ENCODE peak calls at places on chromosomes 1 and 21, in five cellular contexts. One of them, this sample, is unnamed.

GRCh38 chr1:39407496-39407888 is 83.9 kb upstream of the BMP8A start:
- DNase-seq in IMR-90: no peak
- DNase-seq in AG09309: no peak
- DNase-seq in astrocyte of the spinal cord: no peak
- DNase-seq in breast epithelium: no peak
- DNase-seq in this sample: no peak

GRCh38 chr1:213296558-213296957 is 245.5 kb downstream of the RPS6KC1 start:
- DNase-seq in IMR-90: peak; percentile 4
- DNase-seq in breast epithelium: no peak
- DNase-seq in AG09309: no peak
- DNase-seq in astrocyte of the spinal cord: no peak
- DNase-seq in this sample: no peak

GRCh38 chr1:171645553-171646336 is 6.7 kb downstream of the MYOC start:
- DNase-seq in AG09309: peak; percentile 82
- DNase-seq in astrocyte of the spinal cord: peak; percentile 17
- DNase-seq in IMR-90: no peak
- DNase-seq in breast epithelium: peak; percentile 22
- DNase-seq in this sample: no peak

GRCh38 chr1:64598100-64598571 is 128.2 kb downstream of the CACHD1 start:
- DNase-seq in IMR-90: peak; percentile 73
- DNase-seq in astrocyte of the spinal cord: peak; percentile 51
- DNase-seq in breast epithelium: no peak
- DNase-seq in AG09309: peak; percentile 64
- DNase-seq in this sample: peak; percentile 81

GRCh38 chr1:94989398-94989797 is 62.5 kb upstream of the CNN3 start:
- DNase-seq in breast epithelium: no peak
- DNase-seq in astrocyte of the spinal cord: no peak
- DNase-seq in AG09309: no peak
- DNase-seq in IMR-90: no peak
- DNase-seq in this sample: no peak

GRCh38 chr1:96550014-96550413 is 171.6 kb upstream of the PTBP2 start:
- DNase-seq in astrocyte of the spinal cord: no peak
- DNase-seq in AG09309: no peak
- DNase-seq in breast epithelium: no peak
- DNase-seq in IMR-90: no peak
- DNase-seq in this sample: no peak

GRCh38 chr1:154158307-154159125 is 3.6 kb upstream of the NUP210L start:
- DNase-seq in astrocyte of the spinal cord: no peak
- DNase-seq in breast epithelium: no peak
- DNase-seq in IMR-90: no peak
- DNase-seq in AG09309: no peak
- DNase-seq in this sample: no peak

GRCh38 chr1:231418741-231419107 is 3.4 kb downstream of the EGLN1 start:
- DNase-seq in breast epithelium: no peak
- DNase-seq in astrocyte of the spinal cord: no peak
- DNase-seq in IMR-90: no peak
- DNase-seq in AG09309: no peak
- DNase-seq in this sample: no peak

GRCh38 chr1:19648689-19649088 is 4.6 kb downstream of the NBL1 start:
- DNase-seq in breast epithelium: peak; percentile 48
- DNase-seq in AG09309: no peak
- DNase-seq in IMR-90: no peak
- DNase-seq in astrocyte of the spinal cord: no peak
- DNase-seq in this sample: no peak

GRCh38 chr1:156379420-156380165 is 10.6 kb downstream of the RHBG start:
- DNase-seq in AG09309: no peak
- DNase-seq in breast epithelium: no peak
- DNase-seq in IMR-90: peak; percentile 5
- DNase-seq in astrocyte of the spinal cord: no peak
- DNase-seq in this sample: no peak

GRCh38 chr1:48036693-48037386 is 39.7 kb upstream of the TRABD2B start:
- DNase-seq in astrocyte of the spinal cord: peak; percentile 20
- DNase-seq in breast epithelium: no peak
- DNase-seq in AG09309: no peak
- DNase-seq in IMR-90: peak; percentile 7
- DNase-seq in this sample: peak; percentile 88

GRCh38 chr1:229070168-229070567 is 200.7 kb upstream of the RAB4A start:
- DNase-seq in IMR-90: peak; percentile 47
- DNase-seq in astrocyte of the spinal cord: peak; percentile 47
- DNase-seq in AG09309: peak; percentile 18
- DNase-seq in breast epithelium: peak; percentile 60
- DNase-seq in this sample: peak; percentile 76

GRCh38 chr1:67285780-67286488 is 21.7 kb upstream of the IL12RB2 start:
- DNase-seq in breast epithelium: no peak
- DNase-seq in astrocyte of the spinal cord: peak; percentile 11
- DNase-seq in AG09309: no peak
- DNase-seq in IMR-90: no peak
- DNase-seq in this sample: no peak

GRCh38 chr1:214958491-214958890 is 124.0 kb upstream of the KCNK2 start:
- DNase-seq in AG09309: no peak
- DNase-seq in breast epithelium: no peak
- DNase-seq in astrocyte of the spinal cord: no peak
- DNase-seq in IMR-90: peak; percentile 20
- DNase-seq in this sample: no peak

GRCh38 chr1:92410706-92411105 is 76.0 kb downstream of the GFI1 start:
- DNase-seq in IMR-90: no peak
- DNase-seq in breast epithelium: no peak
- DNase-seq in AG09309: no peak
- DNase-seq in astrocyte of the spinal cord: no peak
- DNase-seq in this sample: no peak

GRCh38 chr1:154474802-154475201 is 27.2 kb upstream of the TDRD10 start:
- DNase-seq in IMR-90: peak; percentile 80
- DNase-seq in breast epithelium: no peak
- DNase-seq in astrocyte of the spinal cord: peak; percentile 84
- DNase-seq in AG09309: peak; percentile 82
- DNase-seq in this sample: peak; percentile 83

GRCh38 chr1:110209715-110210603 is at the start of gene KCNC4:
- DNase-seq in breast epithelium: peak; percentile 87
- DNase-seq in astrocyte of the spinal cord: peak; percentile 27
- DNase-seq in AG09309: peak; percentile 47
- DNase-seq in IMR-90: peak; percentile 58
- DNase-seq in this sample: no peak

GRCh38 chr1:83692524-83693336 is 306.2 kb downstream of the TTLL7 start:
- DNase-seq in IMR-90: peak; percentile 0
- DNase-seq in astrocyte of the spinal cord: peak; percentile 10
- DNase-seq in breast epithelium: no peak
- DNase-seq in AG09309: no peak
- DNase-seq in this sample: no peak

GRCh38 chr21:38273745-38274544 is 17.2 kb downstream of the KCNJ15 start:
- DNase-seq in IMR-90: peak; percentile 74
- DNase-seq in breast epithelium: no peak
- DNase-seq in astrocyte of the spinal cord: no peak
- DNase-seq in AG09309: no peak
- DNase-seq in this sample: no peak

GRCh38 chr1:94247146-94248094 is 10.0 kb upstream of the ARHGAP29 start:
- DNase-seq in AG09309: no peak
- DNase-seq in IMR-90: peak; percentile 36
- DNase-seq in breast epithelium: peak; percentile 62
- DNase-seq in astrocyte of the spinal cord: peak; percentile 58
- DNase-seq in this sample: no peak

GRCh38 chr1:22710688-22711024 is at the start of gene EPHB2:
- DNase-seq in AG09309: no peak
- DNase-seq in IMR-90: peak; percentile 39
- DNase-seq in breast epithelium: no peak
- DNase-seq in astrocyte of the spinal cord: no peak
- DNase-seq in this sample: no peak

GRCh38 chr1:24266398-24266941 is 52.7 kb upstream of the GRHL3 start:
- DNase-seq in astrocyte of the spinal cord: peak; percentile 88
- DNase-seq in IMR-90: peak; percentile 73
- DNase-seq in AG09309: peak; percentile 81
- DNase-seq in breast epithelium: no peak
- DNase-seq in this sample: peak; percentile 82

GRCh38 chr1:248791010-248791409 is 34.7 kb downstream of the SH3BP5L start:
- DNase-seq in IMR-90: no peak
- DNase-seq in AG09309: no peak
- DNase-seq in breast epithelium: no peak
- DNase-seq in astrocyte of the spinal cord: no peak
- DNase-seq in this sample: no peak

GRCh38 chr1:218502383-218502782 is 157.2 kb downstream of the TGFB2 start:
- DNase-seq in AG09309: no peak
- DNase-seq in breast epithelium: no peak
- DNase-seq in astrocyte of the spinal cord: no peak
- DNase-seq in IMR-90: no peak
- DNase-seq in this sample: no peak

GRCh38 chr1:78054559-78054958 is 8.8 kb downstream of the GIPC2 start:
- DNase-seq in astrocyte of the spinal cord: no peak
- DNase-seq in IMR-90: peak; percentile 58
- DNase-seq in breast epithelium: no peak
- DNase-seq in AG09309: no peak
- DNase-seq in this sample: no peak

GRCh38 chr1:66439028-66439427 is 94.9 kb upstream of the SGIP1 start:
- DNase-seq in breast epithelium: no peak
- DNase-seq in AG09309: no peak
- DNase-seq in IMR-90: peak; percentile 75
- DNase-seq in astrocyte of the spinal cord: peak; percentile 16
- DNase-seq in this sample: no peak

GRCh38 chr1:201552941-201553341 is 14.0 kb downstream of the NAV1 start:
- DNase-seq in IMR-90: peak; percentile 76
- DNase-seq in AG09309: no peak
- DNase-seq in astrocyte of the spinal cord: peak; percentile 71
- DNase-seq in breast epithelium: no peak
- DNase-seq in this sample: no peak

GRCh38 chr1:58966103-58966916 is 182.5 kb upstream of the JUN start:
- DNase-seq in AG09309: no peak
- DNase-seq in IMR-90: no peak
- DNase-seq in astrocyte of the spinal cord: no peak
- DNase-seq in breast epithelium: no peak
- DNase-seq in this sample: no peak

GRCh38 chr1:9350011-9350907 is 57.6 kb downstream of the SPSB1 start:
- DNase-seq in IMR-90: peak; percentile 65
- DNase-seq in astrocyte of the spinal cord: peak; percentile 24
- DNase-seq in breast epithelium: no peak
- DNase-seq in AG09309: no peak
- DNase-seq in this sample: no peak

GRCh38 chr21:38938343-38938742 is 132.6 kb downstream of the ETS2 start:
- DNase-seq in astrocyte of the spinal cord: no peak
- DNase-seq in AG09309: no peak
- DNase-seq in breast epithelium: no peak
- DNase-seq in IMR-90: peak; percentile 49
- DNase-seq in this sample: no peak

GRCh38 chr1:156969496-156969895 is 49.1 kb downstream of the LRRC71 start:
- DNase-seq in breast epithelium: no peak
- DNase-seq in astrocyte of the spinal cord: no peak
- DNase-seq in IMR-90: no peak
- DNase-seq in AG09309: no peak
- DNase-seq in this sample: no peak

DNA sequence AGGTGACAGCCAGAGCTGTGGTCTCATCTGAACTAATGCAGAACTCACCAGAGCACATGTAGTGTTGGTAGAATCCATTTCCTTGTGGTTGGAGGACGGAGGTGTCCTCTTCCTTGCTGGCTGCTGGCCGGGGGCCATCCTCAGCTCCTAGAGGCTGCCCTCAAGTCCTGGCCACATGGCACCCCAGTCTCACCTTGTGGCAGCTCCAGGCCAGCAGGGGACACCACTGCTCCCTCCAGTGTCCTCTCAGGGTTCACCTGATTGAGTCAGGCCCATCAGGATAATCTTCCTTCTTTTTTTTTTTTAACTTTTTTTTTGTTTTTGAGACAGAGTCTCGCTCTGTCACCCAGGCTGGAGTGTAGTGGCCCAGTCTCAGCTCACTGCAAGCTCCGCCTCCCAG is 2.9 kb downstream of the KCNE1 start:
- DNase-seq in astrocyte of the spinal cord: no peak
- DNase-seq in breast epithelium: no peak
- DNase-seq in AG09309: no peak
- DNase-seq in IMR-90: no peak
- DNase-seq in this sample: no peak
- TF ChIP-seq CTCF in astrocyte of the spinal cord: peak; percentile 29
- TF ChIP-seq CTCF in breast epithelium: no peak
- TF ChIP-seq CTCF in AG09309: peak; percentile 40
- TF ChIP-seq CTCF in IMR-90: peak; percentile 24
- TF ChIP-seq CTCF in this sample: peak; percentile 25

GRCh38 chr21:36762636-36763035 is 63.7 kb downstream of the SIM2 start:
- DNase-seq in astrocyte of the spinal cord: no peak
- DNase-seq in AG09309: no peak
- DNase-seq in IMR-90: no peak
- DNase-seq in breast epithelium: no peak
- DNase-seq in this sample: no peak

GRCh38 chr21:36765229-36765628 is 66.3 kb downstream of the SIM2 start:
- DNase-seq in breast epithelium: no peak
- DNase-seq in IMR-90: peak; percentile 42
- DNase-seq in astrocyte of the spinal cord: no peak
- DNase-seq in AG09309: no peak
- DNase-seq in this sample: no peak

GRCh38 chr21:36763305-36763704 is 64.4 kb downstream of the SIM2 start:
- DNase-seq in astrocyte of the spinal cord: no peak
- DNase-seq in breast epithelium: no peak
- DNase-seq in AG09309: no peak
- DNase-seq in IMR-90: no peak
- DNase-seq in this sample: no peak

GRCh38 chr21:36759348-36760083 is 60.6 kb downstream of the SIM2 start:
- DNase-seq in IMR-90: no peak
- DNase-seq in AG09309: no peak
- DNase-seq in astrocyte of the spinal cord: no peak
- DNase-seq in breast epithelium: no peak
- DNase-seq in this sample: no peak

GRCh38 chr21:36761685-36762084 is 62.8 kb downstream of the SIM2 start:
- DNase-seq in IMR-90: no peak
- DNase-seq in breast epithelium: no peak
- DNase-seq in astrocyte of the spinal cord: no peak
- DNase-seq in AG09309: no peak
- DNase-seq in this sample: no peak
- H3K4me3 ChIP-seq in IMR-90: no peak overlapping the region
- H3K4me3 ChIP-seq in breast epithelium: no peak overlapping the region
- H3K4me3 ChIP-seq in astrocyte of the spinal cord: no peak overlapping the region
- H3K4me3 ChIP-seq in AG09309: no peak overlapping the region
- H3K4me3 ChIP-seq in this sample: no peak overlapping the region

DNA sequence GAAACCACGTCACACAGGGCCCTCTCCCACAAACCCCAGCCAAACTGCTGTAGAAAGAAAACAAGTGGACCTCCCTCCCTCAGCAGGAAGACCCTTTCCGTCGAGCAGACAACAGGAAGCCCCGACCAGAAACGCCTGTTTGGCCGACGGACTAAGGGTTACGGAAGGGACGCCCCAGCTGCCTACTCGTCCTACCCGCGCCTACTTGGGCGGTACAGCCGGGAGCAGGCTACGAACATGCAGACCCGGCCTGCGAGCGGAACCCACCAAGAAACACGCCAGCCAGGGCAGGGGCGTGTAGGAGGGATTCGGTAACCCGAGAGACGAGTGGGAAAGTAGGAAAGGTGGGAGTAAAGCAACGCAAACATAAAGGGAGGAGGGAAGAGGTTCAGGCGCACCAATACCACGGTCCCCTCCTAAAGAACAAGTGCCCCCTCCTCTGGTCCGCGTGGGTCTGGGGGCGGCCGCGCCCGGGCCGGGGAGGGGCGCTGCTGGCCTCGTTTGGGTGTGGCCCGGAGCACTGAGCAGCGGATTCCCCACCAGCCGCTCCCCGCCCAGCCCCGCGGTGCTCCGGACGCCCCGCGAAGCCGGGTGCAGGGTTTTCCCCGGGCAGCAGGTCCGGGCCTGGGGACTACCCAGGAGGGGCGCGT is 450 bp downstream of the S100A10 start:
- DNase-seq in IMR-90: no peak
- DNase-seq in AG09309: no peak
- DNase-seq in breast epithelium: no peak
- DNase-seq in astrocyte of the spinal cord: no peak
- DNase-seq in this sample: no peak
- TF ChIP-seq CTCF in IMR-90: no peak
- TF ChIP-seq CTCF in AG09309: no peak
- TF ChIP-seq CTCF in breast epithelium: no peak
- TF ChIP-seq CTCF in astrocyte of the spinal cord: no peak
- TF ChIP-seq CTCF in this sample: no peak

GRCh38 chr1:159140474-159140873 is 30.9 kb upstream of the CADM3 start:
- DNase-seq in AG09309: no peak
- DNase-seq in IMR-90: no peak
- DNase-seq in breast epithelium: no peak
- DNase-seq in astrocyte of the spinal cord: no peak
- DNase-seq in this sample: no peak
- H3K4me3 ChIP-seq in AG09309: no peak overlapping the region
- H3K4me3 ChIP-seq in IMR-90: no peak overlapping the region
- H3K4me3 ChIP-seq in breast epithelium: no peak overlapping the region
- H3K4me3 ChIP-seq in astrocyte of the spinal cord: no peak overlapping the region
- H3K4me3 ChIP-seq in this sample: no peak overlapping the region